ENCODE peak calls at places on chromosome 16, in seven cellular contexts. One of them, this sample, is unnamed.

GRCh38 chr16:66911112-66911511 is 7.6 kb downstream of the CDH16 start:
- DNase-seq in fibroblast of the conjunctiva: no peak
- DNase-seq in fibroblast of mammary gland: no peak
- DNase-seq in retinal pigment epithelial cell: no peak
- DNase-seq in D341Med: no peak
- DNase-seq in stimulated activated CD4-positive, alpha-beta T cell treated with anti-CD3 and anti-CD28 coated beads, Interleukin-15, amount 100 ng/mL, for 48 hours: no peak
- DNase-seq in stomach: no peak
- DNase-seq in this sample: no peak

GRCh38 chr16:87382023-87382785 is 1.4 kb downstream of the FBXO31 start:
- DNase-seq in stomach: no peak
- DNase-seq in fibroblast of mammary gland: no peak
- DNase-seq in D341Med: no peak
- DNase-seq in retinal pigment epithelial cell: no peak
- DNase-seq in stimulated activated CD4-positive, alpha-beta T cell treated with anti-CD3 and anti-CD28 coated beads, Interleukin-15, amount 100 ng/mL, for 48 hours: no peak
- DNase-seq in fibroblast of the conjunctiva: no peak
- DNase-seq in this sample: no peak

GRCh38 chr16:85329059-85329812 is 217.0 kb upstream of the CIBAR2 start:
- DNase-seq in stimulated activated CD4-positive, alpha-beta T cell treated with anti-CD3 and anti-CD28 coated beads, Interleukin-15, amount 100 ng/mL, for 48 hours: no peak
- DNase-seq in D341Med: peak
- DNase-seq in fibroblast of mammary gland: no peak
- DNase-seq in retinal pigment epithelial cell: peak
- DNase-seq in fibroblast of the conjunctiva: no peak
- DNase-seq in stomach: peak
- DNase-seq in this sample: no peak

GRCh38 chr16:75263963-75264445 is 12.6 kb upstream of the BCAR1 start:
- DNase-seq in fibroblast of mammary gland: peak
- DNase-seq in retinal pigment epithelial cell: no peak
- DNase-seq in fibroblast of the conjunctiva: no peak
- DNase-seq in D341Med: no peak
- DNase-seq in stimulated activated CD4-positive, alpha-beta T cell treated with anti-CD3 and anti-CD28 coated beads, Interleukin-15, amount 100 ng/mL, for 48 hours: no peak
- DNase-seq in stomach: no peak
- DNase-seq in this sample: peak

GRCh38 chr16:85659805-85660511 is 28.8 kb downstream of the GINS2 start:
- DNase-seq in fibroblast of the conjunctiva: peak
- DNase-seq in D341Med: peak
- DNase-seq in stimulated activated CD4-positive, alpha-beta T cell treated with anti-CD3 and anti-CD28 coated beads, Interleukin-15, amount 100 ng/mL, for 48 hours: peak
- DNase-seq in stomach: peak
- DNase-seq in retinal pigment epithelial cell: no peak
- DNase-seq in fibroblast of mammary gland: peak
- DNase-seq in this sample: peak

GRCh38 chr16:526181-527014 is 1.1 kb upstream of the CAPN15 start:
- DNase-seq in fibroblast of the conjunctiva: no peak
- DNase-seq in stimulated activated CD4-positive, alpha-beta T cell treated with anti-CD3 and anti-CD28 coated beads, Interleukin-15, amount 100 ng/mL, for 48 hours: no peak
- DNase-seq in D341Med: no peak
- DNase-seq in fibroblast of mammary gland: peak
- DNase-seq in retinal pigment epithelial cell: peak
- DNase-seq in stomach: peak
- DNase-seq in this sample: peak

GRCh38 chr16:68778551-68779231 is 41.6 kb downstream of the CDH1 start:
- DNase-seq in retinal pigment epithelial cell: no peak
- DNase-seq in fibroblast of mammary gland: no peak
- DNase-seq in stomach: peak
- DNase-seq in D341Med: no peak
- DNase-seq in fibroblast of the conjunctiva: no peak
- DNase-seq in stimulated activated CD4-positive, alpha-beta T cell treated with anti-CD3 and anti-CD28 coated beads, Interleukin-15, amount 100 ng/mL, for 48 hours: no peak
- DNase-seq in this sample: no peak

GRCh38 chr16:15547768-15548096 is 95.2 kb downstream of the MARF1 start:
- DNase-seq in fibroblast of mammary gland: no peak
- DNase-seq in stomach: no peak
- DNase-seq in retinal pigment epithelial cell: no peak
- DNase-seq in D341Med: no peak
- DNase-seq in fibroblast of the conjunctiva: no peak
- DNase-seq in stimulated activated CD4-positive, alpha-beta T cell treated with anti-CD3 and anti-CD28 coated beads, Interleukin-15, amount 100 ng/mL, for 48 hours: no peak
- DNase-seq in this sample: no peak

GRCh38 chr16:68242085-68242484 is 3.1 kb upstream of the PLA2G15 start:
- DNase-seq in D341Med: no peak
- DNase-seq in fibroblast of the conjunctiva: no peak
- DNase-seq in stimulated activated CD4-positive, alpha-beta T cell treated with anti-CD3 and anti-CD28 coated beads, Interleukin-15, amount 100 ng/mL, for 48 hours: no peak
- DNase-seq in retinal pigment epithelial cell: no peak
- DNase-seq in stomach: no peak
- DNase-seq in fibroblast of mammary gland: no peak
- DNase-seq in this sample: no peak

GRCh38 chr16:89358030-89359005 is 132.0 kb downstream of the ANKRD11 start:
- DNase-seq in stimulated activated CD4-positive, alpha-beta T cell treated with anti-CD3 and anti-CD28 coated beads, Interleukin-15, amount 100 ng/mL, for 48 hours: no peak
- DNase-seq in fibroblast of the conjunctiva: no peak
- DNase-seq in retinal pigment epithelial cell: no peak
- DNase-seq in fibroblast of mammary gland: no peak
- DNase-seq in D341Med: no peak
- DNase-seq in stomach: no peak
- DNase-seq in this sample: no peak

GRCh38 chr16:83856846-83857245 is 42.1 kb upstream of the MLYCD start:
- DNase-seq in retinal pigment epithelial cell: no peak
- DNase-seq in stomach: no peak
- DNase-seq in D341Med: no peak
- DNase-seq in fibroblast of the conjunctiva: no peak
- DNase-seq in stimulated activated CD4-positive, alpha-beta T cell treated with anti-CD3 and anti-CD28 coated beads, Interleukin-15, amount 100 ng/mL, for 48 hours: no peak
- DNase-seq in fibroblast of mammary gland: no peak
- DNase-seq in this sample: no peak

GRCh38 chr16:66549284-66550131 is at the start of gene TK2:
- DNase-seq in retinal pigment epithelial cell: no peak
- DNase-seq in stimulated activated CD4-positive, alpha-beta T cell treated with anti-CD3 and anti-CD28 coated beads, Interleukin-15, amount 100 ng/mL, for 48 hours: peak
- DNase-seq in fibroblast of mammary gland: peak
- DNase-seq in fibroblast of the conjunctiva: peak
- DNase-seq in D341Med: peak
- DNase-seq in stomach: peak
- DNase-seq in this sample: peak

GRCh38 chr16:1691276-1691675 is 13.2 kb downstream of the JPT2 start:
- DNase-seq in D341Med: no peak
- DNase-seq in fibroblast of the conjunctiva: no peak
- DNase-seq in stimulated activated CD4-positive, alpha-beta T cell treated with anti-CD3 and anti-CD28 coated beads, Interleukin-15, amount 100 ng/mL, for 48 hours: no peak
- DNase-seq in stomach: no peak
- DNase-seq in fibroblast of mammary gland: peak
- DNase-seq in retinal pigment epithelial cell: no peak
- DNase-seq in this sample: no peak

GRCh38 chr16:963913-964695 is 6.7 kb downstream of the LMF1 start:
- DNase-seq in D341Med: no peak
- DNase-seq in retinal pigment epithelial cell: no peak
- DNase-seq in fibroblast of the conjunctiva: no peak
- DNase-seq in stomach: no peak
- DNase-seq in fibroblast of mammary gland: no peak
- DNase-seq in stimulated activated CD4-positive, alpha-beta T cell treated with anti-CD3 and anti-CD28 coated beads, Interleukin-15, amount 100 ng/mL, for 48 hours: no peak
- DNase-seq in this sample: no peak

GRCh38 chr16:53865492-53865863 is 161.5 kb downstream of the FTO start:
- DNase-seq in fibroblast of mammary gland: peak
- DNase-seq in stomach: no peak
- DNase-seq in D341Med: no peak
- DNase-seq in retinal pigment epithelial cell: no peak
- DNase-seq in stimulated activated CD4-positive, alpha-beta T cell treated with anti-CD3 and anti-CD28 coated beads, Interleukin-15, amount 100 ng/mL, for 48 hours: no peak
- DNase-seq in fibroblast of the conjunctiva: no peak
- DNase-seq in this sample: no peak

GRCh38 chr16:70523013-70523620 is at the start of gene COG4:
- DNase-seq in D341Med: peak
- DNase-seq in fibroblast of mammary gland: peak
- DNase-seq in stomach: peak
- DNase-seq in fibroblast of the conjunctiva: peak
- DNase-seq in retinal pigment epithelial cell: peak
- DNase-seq in stimulated activated CD4-positive, alpha-beta T cell treated with anti-CD3 and anti-CD28 coated beads, Interleukin-15, amount 100 ng/mL, for 48 hours: peak
- DNase-seq in this sample: peak

GRCh38 chr16:67039260-67040020 is 10.5 kb downstream of the CBFB start:
- DNase-seq in stomach: no peak
- DNase-seq in stimulated activated CD4-positive, alpha-beta T cell treated with anti-CD3 and anti-CD28 coated beads, Interleukin-15, amount 100 ng/mL, for 48 hours: no peak
- DNase-seq in fibroblast of mammary gland: no peak
- DNase-seq in retinal pigment epithelial cell: no peak
- DNase-seq in fibroblast of the conjunctiva: no peak
- DNase-seq in D341Med: no peak
- DNase-seq in this sample: no peak

GRCh38 chr16:56923481-56923880 is 8.5 kb upstream of the HERPUD1 start:
- DNase-seq in D341Med: no peak
- DNase-seq in fibroblast of the conjunctiva: no peak
- DNase-seq in retinal pigment epithelial cell: no peak
- DNase-seq in stimulated activated CD4-positive, alpha-beta T cell treated with anti-CD3 and anti-CD28 coated beads, Interleukin-15, amount 100 ng/mL, for 48 hours: no peak
- DNase-seq in stomach: no peak
- DNase-seq in fibroblast of mammary gland: peak
- DNase-seq in this sample: no peak

GRCh38 chr16:89923640-89924297 is 627 bp downstream of the TUBB3 start:
- DNase-seq in fibroblast of the conjunctiva: no peak
- DNase-seq in fibroblast of mammary gland: no peak
- DNase-seq in stimulated activated CD4-positive, alpha-beta T cell treated with anti-CD3 and anti-CD28 coated beads, Interleukin-15, amount 100 ng/mL, for 48 hours: no peak
- DNase-seq in retinal pigment epithelial cell: no peak
- DNase-seq in stomach: no peak
- DNase-seq in D341Med: peak
- DNase-seq in this sample: no peak

GRCh38 chr16:25045696-25046381 is 30.7 kb upstream of the ARHGAP17 start:
- DNase-seq in fibroblast of mammary gland: peak
- DNase-seq in retinal pigment epithelial cell: no peak
- DNase-seq in D341Med: no peak
- DNase-seq in stimulated activated CD4-positive, alpha-beta T cell treated with anti-CD3 and anti-CD28 coated beads, Interleukin-15, amount 100 ng/mL, for 48 hours: no peak
- DNase-seq in fibroblast of the conjunctiva: no peak
- DNase-seq in stomach: no peak
- DNase-seq in this sample: no peak